ENCODE peak calls at places on chromosomes 12 and 14, in eight cellular contexts. M, J, G, V, E, X, C and U are unnamed samples.
A peak's percentile ranks its signal among the peaks of the same experiment; 100 is the strongest.

GRCh38 chr12:46385439-46385838 is 12.9 kb upstream of the SLC38A2 start:
- DNase-seq in C (no peak), E (no peak), J (no peak), M (no peak), V (no peak), G (no peak), X (no peak), U (no peak)

GRCh38 chr14:23483216-23483854 is 13.8 kb downstream of the NGDN start:
- DNase-seq in C (no peak), X (no peak), V (peak; percentile 6), E (no peak), J (no peak), M (no peak), G (no peak), U (peak; percentile 9)

GRCh38 chr12:119835068-119835467 is 42.1 kb downstream of the CIT start:
- DNase-seq in M (peak; percentile 16), X (no peak), J (no peak), G (no peak), E (no peak), V (no peak), C (no peak), U (no peak)

GRCh38 chr12:42756841-42757661 is 167.5 kb upstream of the PRICKLE1 start:
- DNase-seq in M (peak; percentile 100), J (no peak), G (no peak), X (no peak), E (no peak), V (peak; percentile 100), C (no peak), U (no peak)

GRCh38 chr12:94725375-94726168 is 75.2 kb upstream of the TMCC3 start:
- DNase-seq in V (peak; percentile 48), J (no peak), E (no peak), X (peak; percentile 31), M (no peak), G (peak; percentile 29), C (no peak), U (no peak)

GRCh38 chr12:13039557-13039956 is 4.6 kb upstream of the FAM234B start:
- DNase-seq in V (no peak), J (no peak), X (no peak), C (no peak), M (peak; percentile 14), E (no peak), G (no peak), U (no peak)

GRCh38 chr14:77041837-77042557 is 13.5 kb upstream of the IRF2BPL start:
- DNase-seq in M (peak; percentile 77), E (no peak), C (no peak), G (no peak), X (peak; percentile 82), J (no peak), V (peak; percentile 98), U (peak; percentile 41)

GRCh38 chr14:74592476-74593191 is 19.4 kb downstream of the LTBP2 start:
- DNase-seq in V (no peak), M (no peak), X (no peak), J (no peak), C (no peak), E (no peak), G (no peak), U (no peak)

GRCh38 chr14:92380582-92380981 is 57.6 kb downstream of the SLC24A4 start:
- DNase-seq in J (no peak), C (no peak), M (no peak), V (no peak), X (no peak), G (no peak), E (no peak), U (no peak)

GRCh38 chr12:99056186-99056585 is 411.1 kb downstream of the APAF1 start:
- DNase-seq in X (no peak), M (no peak), C (no peak), E (no peak), G (no peak), J (no peak), V (no peak), U (no peak)

GRCh38 chr14:80584638-80585505 is 356.7 kb downstream of the CEP128 start:
- DNase-seq in G (no peak), E (no peak), M (peak; percentile 74), C (no peak), X (no peak), J (no peak), V (peak; percentile 89), U (no peak)

GRCh38 chr12:107318804-107319535 is 225.6 kb upstream of the CRY1 start:
- DNase-seq in M (peak; percentile 56), J (no peak), V (peak; percentile 79), E (no peak), X (no peak), C (peak; percentile 1), G (no peak), U (peak; percentile 45)

GRCh38 chr14:21385170-21385904 is 1.5 kb upstream of the SUPT16H start:
- DNase-seq in G (no peak), M (peak; percentile 35), J (no peak), C (no peak), E (no peak), X (no peak), V (no peak), U (no peak)

GRCh38 chr14:36508418-36509051 is 11.5 kb downstream of the NKX2-1 start:
- DNase-seq in C (no peak), X (no peak), G (no peak), V (no peak), E (no peak), M (no peak), J (no peak), U (peak; percentile 39)

GRCh38 chr12:32240833-32241232 is 134.2 kb downstream of the BICD1 start:
- DNase-seq in C (no peak), V (peak; percentile 60), M (peak; percentile 65), X (no peak), J (no peak), E (no peak), G (no peak), U (no peak)

GRCh38 chr12:116524964-116525379 is 34.2 kb upstream of the MAP1LC3B2 start:
- DNase-seq in J (no peak), E (no peak), V (peak; percentile 73), G (no peak), X (no peak), C (no peak), M (peak; percentile 72), U (no peak)

GRCh38 chr12:6952860-6953416 is 1.8 kb downstream of the PTPN6 start:
- DNase-seq in M (no peak), E (no peak), V (no peak), X (no peak), J (no peak), G (no peak), C (no peak), U (no peak)

GRCh38 chr14:93103392-93104080 is 12.2 kb downstream of the ITPK1 start:
- DNase-seq in E (peak; percentile 47), X (peak; percentile 33), M (peak; percentile 30), J (peak; percentile 91), C (peak; percentile 45), V (no peak), G (no peak), U (peak; percentile 16)

GRCh38 chr14:64704145-64704742 is at the start of gene PLEKHG3:
- DNase-seq in G (no peak), J (no peak), E (no peak), V (peak; percentile 85), X (peak; percentile 65), C (no peak), M (peak; percentile 94), U (peak; percentile 68)

GRCh38 chr12:4809449-4810218 is 89.4 kb downstream of the GALNT8 start:
- DNase-seq in X (no peak), M (no peak), G (no peak), J (no peak), V (peak; percentile 26), E (no peak), C (no peak), U (peak; percentile 52)